ENCODE peak calls at places on chromosomes 5 and 9, in five cellular contexts. X is naive thymus-derived CD4-positive, alpha-beta T cell; U is DMS53; C is activated CD4-positive, alpha-beta T cell treated with anti-CD3 and anti-CD28 coated beads, Interleukin-2, amount 50 U/mL, for 1 hour; P is NAMALWA. D is an unnamed sample.

GRCh38 chr5:1753490-1753889 is 46.1 kb downstream of the MRPL36 start:
- DNase-seq in X (no peak), U (no peak), C (no peak), P (no peak), D (no peak)

GRCh38 chr9:124869986-124870560 is 8.1 kb downstream of the ARPC5L start:
- DNase-seq in X (peak; percentile 75), U (peak; percentile 57), C (peak; percentile 68), P (peak; percentile 69), D (peak; percentile 90)

GRCh38 chr5:81234801-81235200 is 1.7 kb downstream of the CKMT2 start:
- DNase-seq in X (no peak), U (no peak), C (no peak), P (no peak), D (no peak)

GRCh38 chr9:68418259-68418845 is 61.9 kb downstream of the PGM5 start:
- DNase-seq in X (no peak), U (no peak), C (no peak), P (no peak), D (no peak)

GRCh38 chr9:33946779-33947535 is 101.7 kb downstream of the UBAP2 start:
- DNase-seq in X (no peak), U (no peak), C (no peak), P (no peak), D (no peak)

GRCh38 chr5:175344331-175345200 is 99.4 kb downstream of the DRD1 start:
- DNase-seq in X (no peak), U (no peak), C (no peak), P (no peak), D (no peak)

GRCh38 chr5:59798862-59799667 is 94.5 kb downstream of the PDE4D start:
- DNase-seq in X (no peak), U (peak; percentile 86), C (no peak), P (peak; percentile 50), D (no peak)

GRCh38 chr9:72141484-72141883 is 7.8 kb upstream of the GDA start:
- DNase-seq in X (no peak), U (no peak), C (no peak), P (no peak), D (no peak)

GRCh38 chr9:80649001-80649420 is 1040.3 kb downstream of the TLE1 start:
- DNase-seq in X (no peak), U (peak; percentile 3), C (no peak), P (no peak), D (no peak)

GRCh38 chr5:154118832-154119442 is 71.6 kb upstream of the GALNT10 start:
- DNase-seq in X (no peak), U (peak; percentile 93), C (no peak), P (peak; percentile 41), D (peak; percentile 75)

GRCh38 chr5:141326088-141326854 is 4.0 kb upstream of the PCDHGA1 start:
- DNase-seq in X (peak; percentile 57), U (peak; percentile 93), C (peak; percentile 68), P (peak; percentile 82), D (no peak)

GRCh38 chr5:126972062-126972895 is 58.1 kb downstream of the MARCHF3 start:
- DNase-seq in X (peak; percentile 32), U (no peak), C (no peak), P (peak; percentile 85), D (peak; percentile 43)

GRCh38 chr9:131525643-131526565 is 5.2 kb downstream of the UCK1 start:
- DNase-seq in X (no peak), U (no peak), C (no peak), P (no peak), D (no peak)

GRCh38 chr5:77859306-77859705 is 83.2 kb upstream of the TBCA start:
- DNase-seq in X (no peak), U (no peak), C (no peak), P (no peak), D (no peak)

GRCh38 chr5:53008751-53009150 is 19.6 kb downstream of the ITGA2 start:
- DNase-seq in X (no peak), U (peak; percentile 36), C (no peak), P (no peak), D (no peak)

GRCh38 chr5:108258001-108258400 is 123.9 kb downstream of the FBXL17 start:
- DNase-seq in X (no peak), U (no peak), C (no peak), P (no peak), D (no peak)

GRCh38 chr5:50666261-50667078 is at the start of gene PARP8:
- DNase-seq in X (peak; percentile 50), U (peak; percentile 82), C (peak; percentile 37), P (peak; percentile 60), D (peak; percentile 62)

GRCh38 chr9:122071716-122072115 is 21.4 kb downstream of the TTLL11 start:
- DNase-seq in X (no peak), U (no peak), C (no peak), P (no peak), D (no peak)

GRCh38 chr9:122806661-122807060 is 6.7 kb downstream of the OR1K1 start:
- DNase-seq in X (no peak), U (no peak), C (no peak), P (no peak), D (no peak)

GRCh38 chr9:18569941-18570630 is 96.1 kb downstream of the ADAMTSL1 start:
- DNase-seq in X (no peak), U (peak; percentile 3), C (no peak), P (no peak), D (no peak)

GRCh38 chr5:72604111-72604792 is 97.0 kb upstream of the ZNF366 start:
- DNase-seq in X (no peak), U (no peak), C (no peak), P (no peak), D (no peak)

GRCh38 chr5:34751807-34752736 is 86.9 kb upstream of the TTC23L start:
- DNase-seq in X (no peak), U (no peak), C (no peak), P (no peak), D (no peak)

GRCh38 chr5:14407746-14408175 is 173.8 kb upstream of the OTULINL start:
- DNase-seq in X (no peak), U (no peak), C (no peak), P (no peak), D (no peak)

D was measured in Karpas-422.